ENCODE peak calls at places on chromosomes 16 and 17, in five cellular contexts. M is T-helper 9 cell; P is bronchial epithelial cell; U is stimulated activated naive CD8-positive, alpha-beta T cell treated with anti-CD3 and anti-CD28 coated beads, Interleukin-15, Interleukin-2, amounts not matched to agents 100 U/mL and 50 U/mL, for 24 hours; D is cardiac muscle cell. I is an unnamed sample.

GRCh38 chr16:7316266-7316888 is 16.3 kb upstream of the RBFOX1 start:
- DNase-seq in M (no peak), P (no peak), U (no peak), D (no peak), I (no peak)

GRCh38 chr16:1108299-1109252 is 12.5 kb upstream of the C1QTNF8 start:
- DNase-seq in M (no peak), P (no peak), U (no peak), D (no peak), I (no peak)

GRCh38 chr17:35930211-35931065 is at the start of gene RDM1:
- DNase-seq in M (peak), P (peak), U (peak), D (peak), I (no peak)

GRCh38 chr16:67169642-67170167 is 633 bp upstream of the NOL3 start:
- DNase-seq in M (no peak), P (no peak), U (peak), D (peak), I (no peak)

GRCh38 chr17:62119373-62119772 is 54.3 kb upstream of the MED13 start:
- DNase-seq in M (no peak), P (no peak), U (no peak), D (no peak), I (no peak)

GRCh38 chr16:66189951-66190350 is 176.5 kb upstream of the CDH5 start:
- DNase-seq in M (no peak), P (peak), U (no peak), D (no peak), I (no peak)

GRCh38 chr17:49699967-49700575 is 7.7 kb downstream of the SLC35B1 start:
- DNase-seq in M (no peak), P (no peak), U (no peak), D (no peak), I (no peak)

GRCh38 chr17:79834575-79835469 is 4.4 kb downstream of the CBX4 start:
- DNase-seq in M (peak), P (no peak), U (peak), D (peak), I (peak)

GRCh38 chr17:76048711-76049110 is 21.6 kb upstream of the EVPL start:
- DNase-seq in M (no peak), P (no peak), U (no peak), D (no peak), I (no peak)

GRCh38 chr16:84045818-84046470 is 3.3 kb upstream of the SLC38A8 start:
- DNase-seq in M (no peak), P (no peak), U (no peak), D (no peak), I (no peak)

GRCh38 chr16:24540575-24541240 is 1.3 kb downstream of the RBBP6 start:
- DNase-seq in M (no peak), P (peak), U (no peak), D (peak), I (no peak)

GRCh38 chr16:88383401-88384221 is 852 bp downstream of the ZNF469 start:
- DNase-seq in M (no peak), P (no peak), U (peak), D (peak), I (no peak)

GRCh38 chr17:50687200-50688066 is 20.3 kb downstream of the ANKRD40 start:
- DNase-seq in M (no peak), P (no peak), U (no peak), D (no peak), I (peak)

I was measured in lower leg skin.